ENCODE peak calls at places on chromosomes 12 and 14, in eight cellular contexts. F is A549, D is ovary, X is lung, U is HCT116, I is suprapubic skin, N is coronary artery, R is A673. H is an unnamed sample.

GRCh38 chr14:65352964-65353530 is 59.5 kb upstream of the FUT8 start:
- DNase-seq in F (peak), D (no peak), X (no peak), U (peak), I (no peak), N (no peak), R (no peak), H (no peak)

GRCh38 chr12:20463920-20464524 is 95.7 kb downstream of the PDE3A start:
- DNase-seq in F (peak), D (no peak), X (no peak), U (no peak), I (no peak), N (no peak), R (peak), H (no peak)

GRCh38 chr12:94304566-94305061 is 155.1 kb downstream of the CEP83 start:
- DNase-seq in F (no peak), D (no peak), X (no peak), U (no peak), I (no peak), N (no peak), R (no peak), H (peak)

GRCh38 chr14:60508363-60508706 is 611 bp upstream of the SIX6 start:
- DNase-seq in F (no peak), D (no peak), X (no peak), U (no peak), I (no peak), N (no peak), R (no peak), H (no peak)

GRCh38 chr12:23950775-23951391 is 1.4 kb upstream of the SOX5 start:
- DNase-seq in F (no peak), D (peak), X (no peak), U (no peak), I (no peak), N (no peak), R (no peak), H (no peak)

GRCh38 chr12:12033589-12034223 is 37.0 kb upstream of the BCL2L14 start:
- DNase-seq in F (no peak), D (no peak), X (no peak), U (no peak), I (no peak), N (no peak), R (no peak), H (no peak)

GRCh38 chr14:81400852-81401251 is 728 bp upstream of the STON2 start:
- DNase-seq in F (peak), D (no peak), X (peak), U (peak), I (peak), N (no peak), R (peak), H (no peak)

GRCh38 chr14:75249251-75249957 is 29.2 kb upstream of the FOS start:
- DNase-seq in F (no peak), D (no peak), X (no peak), U (no peak), I (no peak), N (no peak), R (no peak), H (no peak)

GRCh38 chr14:36293824-36294223 is 26.6 kb downstream of the MBIP start:
- DNase-seq in F (no peak), D (no peak), X (no peak), U (no peak), I (no peak), N (no peak), R (no peak), H (no peak)

GRCh38 chr12:74889563-74890236 is 319.9 kb downstream of the KCNC2 start:
- DNase-seq in F (peak), D (no peak), X (no peak), U (peak), I (no peak), N (no peak), R (no peak), H (no peak)

GRCh38 chr12:18482601-18483120 is 221.3 kb downstream of the PIK3C2G start:
- DNase-seq in F (no peak), D (no peak), X (no peak), U (no peak), I (no peak), N (no peak), R (no peak), H (no peak)

GRCh38 chr12:3944620-3945019 is 71.4 kb upstream of the PARP11 start:
- DNase-seq in F (no peak), D (no peak), X (no peak), U (no peak), I (no peak), N (no peak), R (no peak), H (peak)

GRCh38 chr12:52514471-52515318 is 5.5 kb downstream of the KRT5 start:
- DNase-seq in F (no peak), D (no peak), X (peak), U (no peak), I (peak), N (peak), R (no peak), H (no peak)

GRCh38 chr12:7512528-7512927 is 9.0 kb upstream of the CD163 start:
- DNase-seq in F (peak), D (no peak), X (peak), U (peak), I (no peak), N (no peak), R (peak), H (no peak)

GRCh38 chr12:124422570-124423523 is 128.0 kb downstream of the RFLNA start:
- DNase-seq in F (peak), D (peak), X (peak), U (peak), I (peak), N (peak), R (peak), H (no peak)

GRCh38 chr12:111580119-111580425 is 19.0 kb downstream of the ATXN2 start:
- DNase-seq in F (no peak), D (no peak), X (no peak), U (no peak), I (no peak), N (no peak), R (no peak), H (no peak)
- H3K27ac ChIP-seq in F (no peak), D (no peak), X (no peak), U (no peak), I (no peak), N (no peak), R (no peak), H (no peak)

GRCh38 chr12:57461326-57461903 is 1.8 kb downstream of the GLI1 start:
- DNase-seq in F (peak), D (peak), X (no peak), U (no peak), I (peak), N (peak), R (peak), H (no peak)
- H3K27ac ChIP-seq in F (peak), D (peak), X (no peak), U (peak), I (peak), N (peak), R (peak), H (no peak)

DNA sequence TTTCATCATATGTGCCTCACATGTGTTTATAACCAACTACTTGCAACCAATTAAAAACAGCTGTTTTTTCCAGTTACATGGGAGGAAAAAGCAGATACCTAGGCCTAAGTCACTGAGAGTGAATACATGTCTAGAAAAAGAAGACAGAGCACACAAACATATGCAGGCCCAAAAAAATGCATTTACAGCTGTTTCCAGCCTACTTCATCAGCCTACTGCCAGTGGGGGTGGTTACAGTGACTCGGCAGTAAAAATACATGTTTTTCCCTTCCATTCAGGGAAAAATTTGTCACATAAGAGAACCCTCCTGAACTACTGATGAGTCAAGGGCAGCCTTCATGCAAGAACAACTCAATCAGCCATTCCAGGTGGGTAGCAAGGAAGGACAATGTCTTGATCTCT is 83.9 kb downstream of the DCAF5 start:
- DNase-seq in F (peak), D (no peak), X (no peak), U (no peak), I (no peak), N (no peak), R (no peak), H (no peak)
- H3K27ac ChIP-seq in F (peak), D (no peak), X (no peak), U (no peak), I (no peak), N (peak), R (no peak), H (no peak)

GRCh38 chr14:105805701-105806100 is 279.3 kb downstream of the TMEM121 start:
- DNase-seq in F (no peak), D (no peak), X (no peak), U (no peak), I (no peak), N (no peak), R (no peak), H (no peak)
- H3K27ac ChIP-seq in F (no peak), D (no peak), X (no peak), U (no peak), I (no peak), N (no peak), R (no peak), H (no peak)

H was measured in iPS DF 6.9.